ENCODE peak calls at places on chromosomes 6 and 20, in six cellular contexts. K, D, L, B, U and M are unnamed samples.

GRCh38 chr6:111686249-111686997 is 80.7 kb upstream of the TRAF3IP2 start:
- DNase-seq in K (no peak), D (no peak), L (peak), B (peak), U (no peak), M (no peak)

GRCh38 chr6:21381336-21381963 is 212.1 kb upstream of the SOX4 start:
- DNase-seq in K (no peak), D (no peak), L (no peak), B (no peak), U (no peak), M (no peak)

GRCh38 chr20:35215066-35215956 is 11.2 kb upstream of the MMP24 start:
- DNase-seq in K (no peak), D (no peak), L (no peak), B (no peak), U (no peak), M (no peak)

GRCh38 chr6:49406241-49406970 is 56.6 kb downstream of the MMUT start:
- DNase-seq in K (no peak), D (no peak), L (peak), B (peak), U (no peak), M (no peak)

GRCh38 chr20:50744143-50744792 is 12.9 kb downstream of the PARD6B start:
- DNase-seq in K (peak), D (no peak), L (peak), B (peak), U (no peak), M (peak)

GRCh38 chr6:46113370-46113769 is 16.4 kb upstream of the ENPP4 start:
- DNase-seq in K (no peak), D (no peak), L (no peak), B (peak), U (no peak), M (no peak)

GRCh38 chr6:102154176-102154575 is 760.7 kb downstream of the GRIK2 start:
- DNase-seq in K (no peak), D (no peak), L (no peak), B (no peak), U (no peak), M (no peak)

GRCh38 chr20:62332421-62332820 is 29.6 kb downstream of the ADRM1 start:
- DNase-seq in K (no peak), D (no peak), L (no peak), B (no peak), U (no peak), M (no peak)

GRCh38 chr6:134034951-134035822 is 17.2 kb downstream of the SLC2A12 start:
- DNase-seq in K (no peak), D (no peak), L (no peak), B (no peak), U (no peak), M (no peak)

GRCh38 chr6:72720464-72720863 is 98.6 kb downstream of the KCNQ5 start:
- DNase-seq in K (peak), D (no peak), L (no peak), B (no peak), U (no peak), M (no peak)

GRCh38 chr6:2534406-2535139 is 216.1 kb downstream of the MYLK4 start:
- DNase-seq in K (no peak), D (no peak), L (no peak), B (no peak), U (no peak), M (peak)

GRCh38 chr6:46900266-46900665 is 21.5 kb downstream of the ADGRF5 start:
- DNase-seq in K (no peak), D (no peak), L (no peak), B (no peak), U (no peak), M (no peak)

GRCh38 chr6:41605649-41606048 is 32.6 kb upstream of the MDFI start:
- DNase-seq in K (no peak), D (no peak), L (no peak), B (no peak), U (no peak), M (no peak)

GRCh38 chr20:59124326-59125029 is 39.1 kb upstream of the ZNF831 start:
- DNase-seq in K (no peak), D (no peak), L (no peak), B (no peak), U (no peak), M (no peak)

GRCh38 chr20:43322851-43323250 is 133.1 kb upstream of the PTPRT start:
- DNase-seq in K (no peak), D (no peak), L (no peak), B (no peak), U (no peak), M (no peak)

GRCh38 chr20:62627901-62628612 is 14.2 kb upstream of the SLCO4A1 start:
- DNase-seq in K (no peak), D (no peak), L (no peak), B (no peak), U (no peak), M (no peak)

GRCh38 chr6:150940951-150941350 is 75.4 kb downstream of the MTHFD1L start:
- DNase-seq in K (peak), D (no peak), L (no peak), B (no peak), U (no peak), M (peak)

GRCh38 chr6:133991096-133991593 is 38.1 kb downstream of the TBPL1 start:
- DNase-seq in K (peak), D (no peak), L (no peak), B (no peak), U (no peak), M (peak)

GRCh38 chr6:16503919-16504554 is 257.2 kb downstream of the ATXN1 start:
- DNase-seq in K (no peak), D (no peak), L (no peak), B (no peak), U (no peak), M (no peak)

GRCh38 chr6:13560651-13561044 is 13.8 kb upstream of the SIRT5 start:
- DNase-seq in K (no peak), D (no peak), L (peak), B (peak), U (no peak), M (no peak)

GRCh38 chr6:38955876-38956275 is 92.7 kb upstream of the GLP1R start:
- DNase-seq in K (no peak), D (no peak), L (no peak), B (no peak), U (no peak), M (no peak)

GRCh38 chr6:42123379-42124103 is 18.9 kb downstream of the C6orf132 start:
- DNase-seq in K (no peak), D (no peak), L (no peak), B (no peak), U (no peak), M (no peak)